ENCODE peak calls at places on chromosome 15, in seven cellular contexts. One of them, this sample, is unnamed.

GRCh38 chr15:98682992-98683701 is 34.8 kb downstream of the IGF1R start:
- DNase-seq in foreskin melanocyte: no peak
- DNase-seq in neural progenitor cell: no peak
- DNase-seq in stimulated activated CD4-positive, alpha-beta T cell treated with anti-CD3 and anti-CD28 coated beads, Interleukin-1b, Interleukin-23, amount 100 ng/mL, for 4 hours: no peak
- DNase-seq in cerebellar cortex: no peak
- DNase-seq in MCF 10A: peak; percentile 76
- DNase-seq in anterior cingulate cortex: no peak
- DNase-seq in this sample: no peak

GRCh38 chr15:101773496-101774100 is 29.7 kb upstream of the OR4F6 start:
- DNase-seq in foreskin melanocyte: no peak
- DNase-seq in MCF 10A: peak; percentile 38
- DNase-seq in stimulated activated CD4-positive, alpha-beta T cell treated with anti-CD3 and anti-CD28 coated beads, Interleukin-1b, Interleukin-23, amount 100 ng/mL, for 4 hours: no peak
- DNase-seq in neural progenitor cell: peak; percentile 20
- DNase-seq in anterior cingulate cortex: no peak
- DNase-seq in cerebellar cortex: no peak
- DNase-seq in this sample: peak; percentile 19

GRCh38 chr15:96276438-96277210 is 53.9 kb upstream of the NR2F2 start:
- DNase-seq in neural progenitor cell: no peak
- DNase-seq in anterior cingulate cortex: no peak
- DNase-seq in stimulated activated CD4-positive, alpha-beta T cell treated with anti-CD3 and anti-CD28 coated beads, Interleukin-1b, Interleukin-23, amount 100 ng/mL, for 4 hours: no peak
- DNase-seq in foreskin melanocyte: no peak
- DNase-seq in cerebellar cortex: no peak
- DNase-seq in MCF 10A: peak; percentile 9
- DNase-seq in this sample: peak; percentile 83

GRCh38 chr15:99492275-99492674 is 73.5 kb upstream of the MEF2A start:
- DNase-seq in neural progenitor cell: no peak
- DNase-seq in stimulated activated CD4-positive, alpha-beta T cell treated with anti-CD3 and anti-CD28 coated beads, Interleukin-1b, Interleukin-23, amount 100 ng/mL, for 4 hours: no peak
- DNase-seq in MCF 10A: no peak
- DNase-seq in anterior cingulate cortex: no peak
- DNase-seq in foreskin melanocyte: no peak
- DNase-seq in cerebellar cortex: no peak
- DNase-seq in this sample: no peak

GRCh38 chr15:84752700-84753099 is 4.3 kb downstream of the ZNF592 start:
- DNase-seq in anterior cingulate cortex: no peak
- DNase-seq in MCF 10A: peak; percentile 24
- DNase-seq in cerebellar cortex: no peak
- DNase-seq in stimulated activated CD4-positive, alpha-beta T cell treated with anti-CD3 and anti-CD28 coated beads, Interleukin-1b, Interleukin-23, amount 100 ng/mL, for 4 hours: no peak
- DNase-seq in neural progenitor cell: no peak
- DNase-seq in foreskin melanocyte: no peak
- DNase-seq in this sample: peak; percentile 51

GRCh38 chr15:69090197-69090948 is 70.1 kb upstream of the GLCE start:
- DNase-seq in neural progenitor cell: peak; percentile 34
- DNase-seq in stimulated activated CD4-positive, alpha-beta T cell treated with anti-CD3 and anti-CD28 coated beads, Interleukin-1b, Interleukin-23, amount 100 ng/mL, for 4 hours: no peak
- DNase-seq in cerebellar cortex: no peak
- DNase-seq in foreskin melanocyte: no peak
- DNase-seq in anterior cingulate cortex: no peak
- DNase-seq in MCF 10A: peak; percentile 70
- DNase-seq in this sample: no peak

GRCh38 chr15:63122002-63122893 is 587 bp downstream of the LACTB start:
- DNase-seq in MCF 10A: peak; percentile 84
- DNase-seq in foreskin melanocyte: peak; percentile 69
- DNase-seq in neural progenitor cell: peak; percentile 78
- DNase-seq in anterior cingulate cortex: peak; percentile 72
- DNase-seq in cerebellar cortex: peak; percentile 74
- DNase-seq in stimulated activated CD4-positive, alpha-beta T cell treated with anti-CD3 and anti-CD28 coated beads, Interleukin-1b, Interleukin-23, amount 100 ng/mL, for 4 hours: peak; percentile 48
- DNase-seq in this sample: peak; percentile 65

GRCh38 chr15:65902373-65902772 is 33.1 kb downstream of the RAB11A start:
- DNase-seq in anterior cingulate cortex: no peak
- DNase-seq in neural progenitor cell: no peak
- DNase-seq in foreskin melanocyte: no peak
- DNase-seq in MCF 10A: peak; percentile 85
- DNase-seq in cerebellar cortex: no peak
- DNase-seq in stimulated activated CD4-positive, alpha-beta T cell treated with anti-CD3 and anti-CD28 coated beads, Interleukin-1b, Interleukin-23, amount 100 ng/mL, for 4 hours: no peak
- DNase-seq in this sample: peak; percentile 89

GRCh38 chr15:25893621-25894020 is 30.5 kb upstream of the ATP10A start:
- DNase-seq in cerebellar cortex: no peak
- DNase-seq in neural progenitor cell: no peak
- DNase-seq in anterior cingulate cortex: peak; percentile 17
- DNase-seq in foreskin melanocyte: no peak
- DNase-seq in stimulated activated CD4-positive, alpha-beta T cell treated with anti-CD3 and anti-CD28 coated beads, Interleukin-1b, Interleukin-23, amount 100 ng/mL, for 4 hours: no peak
- DNase-seq in MCF 10A: no peak
- DNase-seq in this sample: no peak

GRCh38 chr15:40796041-40796440 is 10.8 kb upstream of the ZFYVE19 start:
- DNase-seq in cerebellar cortex: no peak
- DNase-seq in MCF 10A: no peak
- DNase-seq in foreskin melanocyte: no peak
- DNase-seq in neural progenitor cell: no peak
- DNase-seq in stimulated activated CD4-positive, alpha-beta T cell treated with anti-CD3 and anti-CD28 coated beads, Interleukin-1b, Interleukin-23, amount 100 ng/mL, for 4 hours: no peak
- DNase-seq in anterior cingulate cortex: no peak
- DNase-seq in this sample: no peak

GRCh38 chr15:87500240-87500639 is 756.3 kb downstream of the NTRK3 start:
- DNase-seq in neural progenitor cell: no peak
- DNase-seq in anterior cingulate cortex: no peak
- DNase-seq in stimulated activated CD4-positive, alpha-beta T cell treated with anti-CD3 and anti-CD28 coated beads, Interleukin-1b, Interleukin-23, amount 100 ng/mL, for 4 hours: no peak
- DNase-seq in MCF 10A: no peak
- DNase-seq in foreskin melanocyte: no peak
- DNase-seq in cerebellar cortex: no peak
- DNase-seq in this sample: no peak

This sample was measured in PC-3.